ENCODE peak calls at places on chromosomes 3 and 15, in five cellular contexts. B is thyroid gland, C is H1, H is gastrocnemius medialis, O is HCT116. D is an unnamed sample.

GRCh38 chr15:82810061-82810862 is 834 bp downstream of the WHAMM start:
- DNase-seq in C (peak; percentile 69), B (peak; percentile 46), H (peak; percentile 33), O (no peak), D (no peak)

GRCh38 chr15:39730552-39730951 is 52.1 kb downstream of the FSIP1 start:
- DNase-seq in O (no peak), H (no peak), C (no peak), B (no peak), D (no peak)

GRCh38 chr15:64892850-64893403 is 18.8 kb upstream of the ANKDD1A start:
- DNase-seq in H (no peak), C (no peak), O (no peak), B (no peak), D (no peak)

GRCh38 chr3:158696618-158697017 is 24.2 kb upstream of the LXN start:
- DNase-seq in H (no peak), C (no peak), O (no peak), B (no peak), D (no peak)

GRCh38 chr15:34853001-34853758 is 57.8 kb upstream of the ACTC1 start:
- DNase-seq in C (no peak), B (no peak), O (no peak), H (no peak), D (peak; percentile 36)

GRCh38 chr3:193348686-193349085 is 29.9 kb downstream of the ATP13A5 start:
- DNase-seq in B (no peak), H (no peak), O (no peak), C (no peak), D (no peak)

GRCh38 chr3:119352235-119352634 is 58.1 kb downstream of the ARHGAP31 start:
- DNase-seq in H (no peak), B (no peak), C (no peak), O (no peak), D (no peak)

GRCh38 chr15:77126516-77126915 is 55.6 kb upstream of the TSPAN3 start:
- DNase-seq in O (no peak), B (no peak), H (no peak), C (no peak), D (no peak)

GRCh38 chr3:136193273-136194043 is 2.7 kb downstream of the MSL2 start:
- DNase-seq in B (no peak), C (no peak), O (no peak), H (no peak), D (peak; percentile 8)

GRCh38 chr3:5162102-5162501 is 25.4 kb upstream of the EDEM1 start:
- DNase-seq in H (no peak), C (no peak), B (no peak), O (peak; percentile 55), D (no peak)

DNA sequence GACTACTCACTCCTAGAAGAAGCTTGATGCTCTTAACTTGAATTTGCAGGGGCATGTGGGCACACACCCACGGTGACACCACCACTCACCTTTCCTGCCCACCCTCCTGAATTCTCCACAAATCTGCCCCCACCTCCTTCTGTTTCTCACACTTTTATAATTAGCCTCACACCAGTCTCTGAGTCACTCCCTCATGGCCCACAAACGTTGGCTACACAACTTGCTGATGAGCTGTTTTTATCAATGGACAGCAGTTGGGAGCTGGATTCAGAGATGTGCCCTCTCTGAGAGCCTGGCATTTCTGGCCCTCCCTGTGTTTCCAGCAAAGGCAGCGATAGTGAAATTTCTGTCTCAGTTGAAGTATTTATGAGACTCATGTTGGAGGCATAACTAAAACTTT is 1.3 kb downstream of the COLQ start:
- DNase-seq in H (peak; percentile 75), O (no peak), C (no peak), B (no peak), D (no peak)
- TF ChIP-seq POLR2A in H (peak; percentile 59), O (no peak), C (no peak), B (no peak), D (no peak)

DNA sequence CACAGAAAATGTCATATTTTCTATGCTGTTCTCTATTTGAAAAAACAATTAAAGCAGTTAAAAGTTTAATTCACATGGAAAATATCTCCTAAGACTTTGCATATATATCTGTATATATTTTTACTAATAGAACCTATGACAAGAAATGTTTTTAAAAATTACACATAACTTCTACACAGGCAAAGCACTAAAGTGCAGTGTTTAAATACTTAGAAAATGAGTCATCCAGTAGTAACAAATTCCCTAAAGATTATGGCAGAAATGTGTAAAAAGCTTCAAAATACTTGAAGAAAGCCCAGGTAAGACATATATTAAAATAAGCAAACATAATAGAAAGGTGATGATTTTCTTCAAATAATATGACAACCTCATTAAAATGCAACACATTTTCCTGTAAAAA is 236.6 kb downstream of the TBC1D5 start:
- DNase-seq in O (no peak), H (no peak), B (no peak), C (no peak), D (no peak)
- H3K27me3 ChIP-seq in O (no peaks in the 10 kb centered on the region), H (no peaks in the 10 kb centered on the region), B (no peaks in the 10 kb centered on the region), C (no peaks in the 10 kb centered on the region), D (no peaks in the 10 kb centered on the region)

GRCh38 chr15:95687056-95687455 is 643.4 kb upstream of the NR2F2 start:
- DNase-seq in B (no peak), H (no peak), O (no peak), C (no peak), D (no peak)
- H3K9me3 ChIP-seq in B (no peaks in the 10 kb centered on the region), H (no peaks in the 10 kb centered on the region), O (no peaks in the 10 kb centered on the region), C (no peaks in the 10 kb centered on the region), D (no peaks in the 10 kb centered on the region)

GRCh38 chr3:194671900-194672808 is at the start of gene LSG1:
- DNase-seq in C (peak; percentile 86), B (peak; percentile 91), H (peak; percentile 88), O (peak; percentile 95), D (peak; percentile 89)
- TF ChIP-seq POLR2A in C (peak; percentile 69), B (peak; percentile 37), H (peak; percentile 64), O (peak; percentile 26), D (peak; percentile 44)

GRCh38 chr3:50495609-50496423 is 7.6 kb downstream of the CACNA2D2 start:
- DNase-seq in H (no peak), C (no peak), B (no peak), O (no peak), D (no peak)
- H3K27me3 ChIP-seq in H (no peaks in the 10 kb centered on the region), C (no peaks in the 10 kb centered on the region), B (no peaks in the 10 kb centered on the region), O (no peaks in the 10 kb centered on the region), D (no peaks in the 10 kb centered on the region)

GRCh38 chr15:25236143-25236860 is 202.5 kb downstream of the UBE3A start:
- DNase-seq in B (no peak), O (no peak), H (no peak), C (no peak), D (no peak)
- H3K9me3 ChIP-seq in B (no peaks in the 10 kb centered on the region), O (peaks cover 4% of the 10 kb centered on the region), H (no peaks in the 10 kb centered on the region), C (peaks cover 75% of the 10 kb centered on the region), D (no peaks in the 10 kb centered on the region)

GRCh38 chr3:195151402-195151801 is 119.6 kb downstream of the XXYLT1 start:
- DNase-seq in C (no peak), B (no peak), H (no peak), O (no peak), D (no peak)

GRCh38 chr3:195150194-195151118 is 120.5 kb downstream of the XXYLT1 start:
- DNase-seq in C (peak; percentile 55), H (peak; percentile 33), O (no peak), B (peak; percentile 22), D (peak; percentile 78)

GRCh38 chr3:195149292-195149691 is 121.7 kb downstream of the XXYLT1 start:
- DNase-seq in H (no peak), C (no peak), B (no peak), O (no peak), D (no peak)

GRCh38 chr3:195148553-195148952 is 122.4 kb downstream of the XXYLT1 start:
- DNase-seq in H (no peak), C (no peak), B (no peak), O (no peak), D (no peak)

GRCh38 chr3:195147649-195148121 is 123.3 kb downstream of the XXYLT1 start:
- DNase-seq in H (peak; percentile 37), B (no peak), C (no peak), O (no peak), D (no peak)
- TF ChIP-seq POLR2A in H (no peak), B (no peak), C (no peak), O (no peak), D (no peak)

GRCh38 chr3:159914421-159914820 is 74.2 kb upstream of the IL12A start:
- DNase-seq in B (no peak), C (no peak), O (no peak), H (no peak), D (no peak)

GRCh38 chr3:159907828-159908227 is 80.8 kb upstream of the IL12A start:
- DNase-seq in B (no peak), O (no peak), H (no peak), C (no peak), D (no peak)

GRCh38 chr3:159913712-159914414 is 74.8 kb upstream of the IL12A start:
- DNase-seq in O (no peak), H (no peak), C (no peak), B (no peak), D (no peak)

GRCh38 chr3:159911664-159912037 is 77.0 kb upstream of the IL12A start:
- DNase-seq in C (no peak), H (no peak), B (no peak), O (no peak), D (no peak)

GRCh38 chr3:159911011-159911663 is 77.5 kb upstream of the IL12A start:
- DNase-seq in H (no peak), O (no peak), B (no peak), C (no peak), D (no peak)
- H3K27me3 ChIP-seq in H (no peaks in the 10 kb centered on the region), O (no peaks in the 10 kb centered on the region), B (no peaks in the 10 kb centered on the region), C (no peaks in the 10 kb centered on the region), D (no peaks in the 10 kb centered on the region)

DNA sequence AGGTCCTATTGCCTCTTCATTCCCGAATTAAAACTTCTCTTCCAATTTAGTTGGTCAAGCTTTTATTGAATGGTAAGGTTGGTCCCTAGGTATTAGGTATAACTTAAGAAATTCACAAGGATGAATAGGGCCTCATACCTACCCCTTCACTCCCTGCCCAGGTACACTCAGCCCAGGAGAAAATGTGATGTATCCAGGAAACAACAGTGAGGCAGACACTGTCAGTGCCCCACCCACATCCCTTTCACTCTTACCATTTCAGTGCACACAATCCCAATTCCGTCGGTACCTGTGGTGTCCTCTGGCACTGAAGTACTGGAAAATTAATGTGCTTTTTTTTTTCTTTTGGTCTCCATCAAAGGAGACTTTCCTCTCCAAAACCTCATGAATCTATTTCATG is 10.5 kb upstream of the C3orf49 start:
- DNase-seq in C (no peak), O (no peak), B (no peak), H (no peak), D (no peak)
- H3K9me3 ChIP-seq in C (peaks cover 6% of the 10 kb centered on the region), O (no peaks in the 10 kb centered on the region), B (no peaks in the 10 kb centered on the region), H (no peaks in the 10 kb centered on the region), D (no peaks in the 10 kb centered on the region)

GRCh38 chr3:13895155-13896105 is 15.6 kb upstream of the WNT7A start:
- DNase-seq in B (peak; percentile 95), C (peak; percentile 98), O (peak; percentile 77), H (peak; percentile 86), D (peak; percentile 93)
- TF ChIP-seq POLR2A in B (peak; percentile 76), C (no peak), O (no peak), H (peak; percentile 68), D (peak; percentile 87)